ENCODE peak calls at places on chromosomes 11 and 22, in seven cellular contexts. One of them, this sample, is unnamed.

GRCh38 chr22:37202001-37202555 is 10.2 kb downstream of the SSTR3 start:
- DNase-seq in stromal cell of bone marrow: no peak
- DNase-seq in NCI-H345: no peak
- DNase-seq in kidney tubule cell: no peak
- DNase-seq in neural crest cell: no peak
- DNase-seq in COR-L47: no peak
- DNase-seq in ELF-1: no peak
- DNase-seq in this sample: no peak

GRCh38 chr11:72584293-72584921 is 89.8 kb downstream of the PDE2A start:
- DNase-seq in kidney tubule cell: peak
- DNase-seq in NCI-H345: no peak
- DNase-seq in ELF-1: peak
- DNase-seq in stromal cell of bone marrow: no peak
- DNase-seq in COR-L47: no peak
- DNase-seq in neural crest cell: no peak
- DNase-seq in this sample: no peak

GRCh38 chr11:130369141-130369691 is 54.5 kb upstream of the ZBTB44 start:
- DNase-seq in neural crest cell: no peak
- DNase-seq in COR-L47: no peak
- DNase-seq in kidney tubule cell: no peak
- DNase-seq in stromal cell of bone marrow: no peak
- DNase-seq in NCI-H345: no peak
- DNase-seq in ELF-1: no peak
- DNase-seq in this sample: no peak

GRCh38 chr11:132035736-132036135 is 665.3 kb downstream of the NTM start:
- DNase-seq in neural crest cell: no peak
- DNase-seq in stromal cell of bone marrow: no peak
- DNase-seq in COR-L47: no peak
- DNase-seq in ELF-1: no peak
- DNase-seq in kidney tubule cell: no peak
- DNase-seq in NCI-H345: no peak
- DNase-seq in this sample: no peak

GRCh38 chr22:37525073-37525745 is 6.0 kb upstream of the CARD10 start:
- DNase-seq in ELF-1: peak
- DNase-seq in neural crest cell: no peak
- DNase-seq in kidney tubule cell: peak
- DNase-seq in stromal cell of bone marrow: peak
- DNase-seq in NCI-H345: no peak
- DNase-seq in COR-L47: no peak
- DNase-seq in this sample: no peak

GRCh38 chr11:57072640-57073039 is 83.9 kb downstream of the OR5AK2 start:
- DNase-seq in NCI-H345: no peak
- DNase-seq in neural crest cell: no peak
- DNase-seq in COR-L47: no peak
- DNase-seq in ELF-1: peak
- DNase-seq in stromal cell of bone marrow: peak
- DNase-seq in kidney tubule cell: peak
- DNase-seq in this sample: no peak

GRCh38 chr22:24421428-24421931 is 5.9 kb upstream of the ADORA2A start:
- DNase-seq in neural crest cell: no peak
- DNase-seq in COR-L47: no peak
- DNase-seq in kidney tubule cell: peak
- DNase-seq in ELF-1: peak
- DNase-seq in stromal cell of bone marrow: no peak
- DNase-seq in NCI-H345: no peak
- DNase-seq in this sample: no peak

GRCh38 chr11:122162095-122162494 is 46.1 kb upstream of the BLID start:
- DNase-seq in COR-L47: no peak
- DNase-seq in ELF-1: no peak
- DNase-seq in neural crest cell: no peak
- DNase-seq in kidney tubule cell: no peak
- DNase-seq in stromal cell of bone marrow: no peak
- DNase-seq in NCI-H345: no peak
- DNase-seq in this sample: no peak

GRCh38 chr11:86440305-86440716 is 65.6 kb downstream of the CCDC81 start:
- DNase-seq in NCI-H345: no peak
- DNase-seq in stromal cell of bone marrow: peak
- DNase-seq in kidney tubule cell: peak
- DNase-seq in ELF-1: no peak
- DNase-seq in COR-L47: no peak
- DNase-seq in neural crest cell: no peak
- DNase-seq in this sample: no peak

GRCh38 chr11:34857463-34857862 is 58.7 kb downstream of the APIP start:
- DNase-seq in kidney tubule cell: no peak
- DNase-seq in neural crest cell: no peak
- DNase-seq in ELF-1: no peak
- DNase-seq in COR-L47: no peak
- DNase-seq in NCI-H345: no peak
- DNase-seq in stromal cell of bone marrow: no peak
- DNase-seq in this sample: no peak

GRCh38 chr11:46669606-46670243 is 30.7 kb downstream of the ARHGAP1 start:
- DNase-seq in COR-L47: no peak
- DNase-seq in NCI-H345: no peak
- DNase-seq in ELF-1: no peak
- DNase-seq in stromal cell of bone marrow: no peak
- DNase-seq in neural crest cell: no peak
- DNase-seq in kidney tubule cell: peak
- DNase-seq in this sample: no peak

GRCh38 chr11:69292221-69292648 is 1.7 kb upstream of the MYEOV start:
- DNase-seq in stromal cell of bone marrow: no peak
- DNase-seq in NCI-H345: no peak
- DNase-seq in kidney tubule cell: no peak
- DNase-seq in ELF-1: peak
- DNase-seq in neural crest cell: peak
- DNase-seq in COR-L47: no peak
- DNase-seq in this sample: no peak

GRCh38 chr11:113528982-113529381 is 53.8 kb upstream of the DRD2 start:
- DNase-seq in stromal cell of bone marrow: no peak
- DNase-seq in kidney tubule cell: no peak
- DNase-seq in neural crest cell: no peak
- DNase-seq in NCI-H345: no peak
- DNase-seq in ELF-1: peak
- DNase-seq in COR-L47: no peak
- DNase-seq in this sample: no peak

GRCh38 chr11:87423161-87423560 is 385.4 kb downstream of the TMEM135 start:
- DNase-seq in neural crest cell: no peak
- DNase-seq in NCI-H345: no peak
- DNase-seq in COR-L47: no peak
- DNase-seq in stromal cell of bone marrow: no peak
- DNase-seq in kidney tubule cell: no peak
- DNase-seq in ELF-1: peak
- DNase-seq in this sample: no peak

GRCh38 chr11:28585007-28585406 is 476.8 kb downstream of the METTL15 start:
- DNase-seq in stromal cell of bone marrow: peak
- DNase-seq in neural crest cell: no peak
- DNase-seq in COR-L47: no peak
- DNase-seq in kidney tubule cell: peak
- DNase-seq in ELF-1: no peak
- DNase-seq in NCI-H345: no peak
- DNase-seq in this sample: no peak

GRCh38 chr11:8011981-8012444 is 24.9 kb downstream of the EIF3F start:
- DNase-seq in NCI-H345: no peak
- DNase-seq in neural crest cell: no peak
- DNase-seq in ELF-1: no peak
- DNase-seq in kidney tubule cell: peak
- DNase-seq in stromal cell of bone marrow: peak
- DNase-seq in COR-L47: no peak
- DNase-seq in this sample: peak

GRCh38 chr22:44353063-44353440 is 40.3 kb upstream of the SHISAL1 start:
- DNase-seq in neural crest cell: no peak
- DNase-seq in kidney tubule cell: no peak
- DNase-seq in stromal cell of bone marrow: no peak
- DNase-seq in NCI-H345: no peak
- DNase-seq in COR-L47: no peak
- DNase-seq in ELF-1: no peak
- DNase-seq in this sample: no peak